ENCODE peak calls at places on chromosomes 11 and 22, in four cellular contexts. N is HuH-7, J is C1 segment of cervical spinal cord, L is stomach. S is an unnamed sample.

GRCh38 chr22:25134028-25134427 is 65.6 kb upstream of the CRYBB3 start:
- DNase-seq in J (no peak), N (no peak), L (peak), S (no peak)

GRCh38 chr11:10979529-10979928 is 121.7 kb upstream of the ZBED5 start:
- DNase-seq in N (no peak), J (no peak), L (no peak), S (no peak)

GRCh38 chr11:64298966-64299846 is 952 bp upstream of the CATSPERZ start:
- DNase-seq in L (peak), J (peak), N (no peak), S (peak)

GRCh38 chr22:20514658-20515406 is 7.4 kb downstream of the MED15 start:
- DNase-seq in N (no peak), J (no peak), L (no peak), S (no peak)

GRCh38 chr22:42645341-42645937 is 3.8 kb downstream of the CYB5R3 start:
- DNase-seq in L (peak), N (no peak), J (peak), S (no peak)

GRCh38 chr11:60428517-60428916 is 855 bp upstream of the MS4A5 start:
- DNase-seq in N (no peak), J (no peak), L (no peak), S (no peak)

GRCh38 chr11:31786996-31787685 is 24.0 kb downstream of the PAX6 start:
- DNase-seq in L (no peak), N (no peak), J (no peak), S (no peak)

GRCh38 chr11:22192289-22192641 is 620 bp upstream of the ANO5 start:
- DNase-seq in N (peak), L (peak), J (no peak), S (no peak)

GRCh38 chr11:121800704-121801516 is 315.1 kb downstream of the BLID start:
- DNase-seq in N (no peak), J (no peak), L (no peak), S (no peak)

GRCh38 chr22:30314918-30315317 is 11.8 kb downstream of the TBC1D10A start:
- DNase-seq in J (no peak), N (no peak), L (no peak), S (peak)